ENCODE peak calls at places on chromosomes 1 and 21, in six cellular contexts. K is fibroblast of lung, Z is mammary epithelial cell, N is H1, V is HCT116, D is endothelial cell of umbilical vein. B is an unnamed sample.

GRCh38 chr1:206117151-206117948 is at the start of gene AVPR1B:
- DNase-seq in D (peak; percentile 24), K (peak; percentile 8), V (no peak), N (peak; percentile 75), Z (peak; percentile 37), B (peak; percentile 80)

GRCh38 chr1:82386365-82387069 is 585.8 kb downstream of the ADGRL2 start:
- DNase-seq in V (no peak), K (no peak), N (no peak), D (no peak), Z (peak; percentile 15), B (no peak)

GRCh38 chr21:31410763-31411278 is 66.8 kb upstream of the TIAM1 start:
- DNase-seq in Z (no peak), V (no peak), D (no peak), K (no peak), N (no peak), B (peak; percentile 83)

GRCh38 chr1:223731076-223731770 is 18.9 kb downstream of the CAPN2 start:
- DNase-seq in D (peak; percentile 81), N (no peak), Z (no peak), K (peak; percentile 74), V (no peak), B (no peak)

GRCh38 chr1:179599623-179600249 is 8.1 kb downstream of the TDRD5 start:
- DNase-seq in D (peak; percentile 40), Z (peak; percentile 32), V (peak; percentile 44), N (no peak), K (peak; percentile 27), B (peak; percentile 74)

GRCh38 chr1:43853161-43853921 is 80.3 kb upstream of the ARTN start:
- DNase-seq in N (no peak), V (no peak), D (peak; percentile 83), K (peak; percentile 87), Z (peak; percentile 58), B (peak; percentile 83)

GRCh38 chr21:17987328-17987727 is 168.2 kb upstream of the C21orf91 start:
- DNase-seq in D (no peak), K (no peak), V (no peak), N (no peak), Z (no peak), B (no peak)

GRCh38 chr1:199743227-199743626 is 284.3 kb upstream of the NR5A2 start:
- DNase-seq in V (no peak), N (no peak), K (no peak), Z (peak; percentile 53), D (peak; percentile 80), B (no peak)

GRCh38 chr21:21813295-21813694 is 815.1 kb downstream of the NCAM2 start:
- DNase-seq in D (no peak), K (no peak), Z (no peak), V (no peak), N (no peak), B (no peak)

GRCh38 chr1:49527606-49528305 is 496.0 kb downstream of the AGBL4 start:
- DNase-seq in D (no peak), K (no peak), V (no peak), N (no peak), Z (no peak), B (no peak)

GRCh38 chr1:98314591-98314990 is 346.9 kb upstream of the SNX7 start:
- DNase-seq in D (peak; percentile 16), V (no peak), Z (no peak), N (no peak), K (no peak), B (no peak)

GRCh38 chr21:27329255-27329851 is 362.5 kb upstream of the ADAMTS5 start:
- DNase-seq in Z (no peak), D (no peak), K (peak; percentile 98), N (no peak), V (no peak), B (no peak)

GRCh38 chr1:209536843-209537242 is 46.7 kb upstream of the CAMK1G start:
- DNase-seq in K (no peak), D (no peak), N (no peak), V (no peak), Z (no peak), B (no peak)

GRCh38 chr1:234737915-234738314 is 127.9 kb upstream of the IRF2BP2 start:
- DNase-seq in D (no peak), V (no peak), Z (no peak), N (peak; percentile 69), K (no peak), B (no peak)

GRCh38 chr1:228150458-228151169 is 884 bp downstream of the GJC2 start:
- DNase-seq in N (peak; percentile 42), V (no peak), Z (no peak), K (peak; percentile 97), D (no peak), B (no peak)

GRCh38 chr1:85396194-85396593 is 68.8 kb downstream of the DDAH1 start:
- DNase-seq in V (no peak), N (no peak), D (no peak), Z (no peak), K (no peak), B (no peak)

DNA sequence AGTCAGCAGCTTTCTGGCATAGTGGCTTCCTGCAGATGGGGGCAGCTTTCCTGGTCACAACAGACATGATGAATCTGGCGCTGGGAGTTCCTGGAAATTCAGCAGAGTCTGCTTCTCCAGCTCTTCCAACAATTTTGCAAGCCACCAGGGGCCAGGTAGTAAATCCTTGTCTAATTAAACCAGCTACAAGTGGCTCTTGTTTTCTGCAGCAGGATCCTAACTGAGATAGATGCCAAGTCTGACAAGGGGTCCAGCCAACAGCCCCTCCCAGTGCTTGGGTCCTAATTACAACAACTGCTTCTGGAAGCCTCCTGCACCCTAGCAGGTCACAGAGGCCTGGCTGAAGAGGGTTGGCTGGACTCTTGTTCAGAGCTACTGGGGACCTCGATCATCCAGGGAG is 35.8 kb downstream of the TRIM62 start:
- DNase-seq in D (no peak), Z (no peak), N (no peak), V (no peak), K (no peak), B (no peak)
- H3K4me3 ChIP-seq in D (no peak overlapping the region), Z (no peak overlapping the region), N (no peak overlapping the region), V (no peak overlapping the region), K (no peak overlapping the region), B (no peak overlapping the region)

GRCh38 chr1:5368211-5368610 is 624.0 kb downstream of the NPHP4 start:
- DNase-seq in N (no peak), K (no peak), Z (no peak), V (no peak), D (no peak), B (no peak)

GRCh38 chr1:5364591-5364990 is 627.6 kb downstream of the NPHP4 start:
- DNase-seq in D (no peak), K (no peak), V (no peak), Z (no peak), N (no peak), B (no peak)

GRCh38 chr1:5369223-5369622 is 623.0 kb downstream of the NPHP4 start:
- DNase-seq in D (no peak), K (no peak), V (no peak), Z (no peak), N (no peak), B (no peak)

GRCh38 chr1:5365751-5366150 is 626.5 kb downstream of the NPHP4 start:
- DNase-seq in N (no peak), Z (no peak), D (no peak), V (no peak), K (no peak), B (no peak)

DNA sequence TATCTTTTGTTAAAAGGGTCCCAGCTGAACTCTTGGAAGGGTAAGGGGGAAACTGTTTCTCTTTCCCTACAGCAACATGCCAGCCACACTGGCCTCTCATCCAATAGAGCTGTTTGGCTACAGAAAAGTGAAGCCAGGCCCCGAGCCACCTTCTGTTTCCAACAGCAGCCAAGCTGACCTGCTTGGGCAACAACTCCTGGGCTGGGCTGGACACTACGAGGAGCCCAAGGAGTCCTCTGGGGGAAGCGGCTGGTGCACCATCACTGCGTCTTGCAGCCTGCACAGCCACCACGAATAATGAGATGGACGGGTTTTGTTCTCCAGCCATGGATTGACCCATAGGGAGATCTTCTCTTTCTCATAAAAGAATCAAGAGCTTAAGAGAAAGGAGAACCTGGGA is 624.9 kb downstream of the NPHP4 start:
- DNase-seq in K (no peak), Z (no peak), D (no peak), V (no peak), N (no peak), B (no peak)
- H3K9me3 ChIP-seq in K (no peaks in the 10 kb centered on the region), Z (peaks cover 23% of the 10 kb centered on the region), D (peaks cover 14% of the 10 kb centered on the region), V (no peaks in the 10 kb centered on the region), N (peaks cover 3% of the 10 kb centered on the region), B (no peaks in the 10 kb centered on the region)

GRCh38 chr1:17215545-17215890 is 10.6 kb downstream of the PADI1 start:
- DNase-seq in V (no peak), K (no peak), Z (peak; percentile 86), N (no peak), D (no peak), B (no peak)
- TF ChIP-seq EZH2 in V (no peak), K (no peak), Z (no peak), N (no peak), D (no peak), B (no peak)

GRCh38 chr1:155052412-155053400 is 1.6 kb downstream of the ADAM15 start:
- DNase-seq in V (no peak), N (no peak), D (peak; percentile 59), Z (peak; percentile 41), K (no peak), B (peak; percentile 57)
- H3K4me3 ChIP-seq in V (peak overlapping the region; percentile 90), N (peak overlapping the region; percentile 76), D (peak overlapping the region; percentile 75), Z (peak overlapping the region; percentile 96), K (no peak overlapping the region), B (peak overlapping the region; percentile 97)

DNA sequence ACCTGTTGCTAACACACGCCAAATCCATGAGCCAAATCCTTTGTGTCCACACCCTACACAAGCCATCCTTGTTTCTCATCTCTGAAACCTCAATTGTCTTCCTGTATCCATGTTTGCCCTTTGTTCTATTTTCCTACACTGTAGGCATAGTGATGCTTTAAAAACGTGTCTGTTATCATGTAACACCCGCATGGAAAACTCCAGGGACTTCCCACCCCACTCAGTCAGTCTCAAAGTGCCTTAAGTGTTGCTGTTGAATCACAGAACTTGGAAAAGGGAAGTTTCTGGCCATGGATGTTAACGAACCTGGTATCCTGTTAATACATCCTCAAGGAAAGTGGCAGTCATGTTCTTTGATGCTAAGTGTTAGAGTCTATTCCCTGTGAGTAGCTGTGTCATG is 9.7 kb downstream of the OR2T11 start:
- DNase-seq in N (no peak), D (no peak), Z (no peak), K (no peak), V (no peak), B (no peak)
- H3K9me3 ChIP-seq in N (peaks cover 82% of the 10 kb centered on the region), D (peaks cover 3% of the 10 kb centered on the region), Z (peaks cover 2% of the 10 kb centered on the region), K (no peaks in the 10 kb centered on the region), V (no peaks in the 10 kb centered on the region), B (no peaks in the 10 kb centered on the region)

GRCh38 chr21:46142581-46143473 is 12.6 kb downstream of the FTCD start:
- DNase-seq in Z (no peak), K (no peak), D (no peak), N (no peak), V (no peak), B (no peak)

GRCh38 chr21:46139686-46140085 is 15.7 kb downstream of the FTCD start:
- DNase-seq in K (no peak), N (no peak), Z (no peak), D (no peak), V (no peak), B (no peak)

GRCh38 chr21:46144464-46145070 is 10.8 kb downstream of the FTCD start:
- DNase-seq in V (no peak), N (no peak), K (no peak), D (no peak), Z (no peak), B (no peak)

GRCh38 chr21:46145159-46145839 is 10.1 kb downstream of the FTCD start:
- DNase-seq in D (no peak), N (no peak), Z (no peak), K (no peak), V (no peak), B (no peak)

GRCh38 chr21:46141767-46142580 is 13.4 kb downstream of the FTCD start:
- DNase-seq in V (no peak), K (no peak), D (no peak), Z (no peak), N (no peak), B (no peak)
- TF ChIP-seq EZH2 in V (no peak), K (no peak), D (no peak), Z (no peak), N (no peak), B (no peak)

B was measured in MM.1S.